ENCODE peak calls at places on chromosomes 6 and 20, in four cellular contexts. T is fibroblast of villous mesenchyme, G is K562, O is nephron progenitor cell. D is an unnamed sample.

GRCh38 chr20:8322654-8323053 is 190.6 kb downstream of the PLCB1 start:
- DNase-seq in T (no peak), G (no peak), O (no peak), D (no peak)

GRCh38 chr20:5171074-5171789 is 44.4 kb downstream of the CDS2 start:
- DNase-seq in T (no peak), G (no peak), O (no peak), D (no peak)

GRCh38 chr20:59783020-59784010 is 150.1 kb downstream of the SYCP2 start:
- DNase-seq in T (peak; percentile 9), G (peak; percentile 59), O (peak; percentile 76), D (peak; percentile 21)

GRCh38 chr6:109788687-109789086 is 97.6 kb downstream of the FIG4 start:
- DNase-seq in T (no peak), G (no peak), O (no peak), D (no peak)

GRCh38 chr6:168742146-168742782 is 301.3 kb downstream of the SMOC2 start:
- DNase-seq in T (no peak), G (no peak), O (no peak), D (no peak)

GRCh38 chr20:2386516-2387179 is 5.9 kb downstream of the TGM6 start:
- DNase-seq in T (peak; percentile 6), G (no peak), O (no peak), D (no peak)

GRCh38 chr6:151400473-151400872 is 9.1 kb upstream of the ZBTB2 start:
- DNase-seq in T (peak; percentile 30), G (no peak), O (no peak), D (no peak)

GRCh38 chr20:43404880-43405279 is 52.8 kb upstream of the SRSF6 start:
- DNase-seq in T (no peak), G (peak; percentile 46), O (no peak), D (peak; percentile 16)

GRCh38 chr6:139029470-139030210 is 1.1 kb downstream of the ABRACL start:
- DNase-seq in T (peak; percentile 73), G (peak; percentile 29), O (peak; percentile 60), D (no peak)

GRCh38 chr6:141167945-141168344 is 964.8 kb upstream of the GJE1 start:
- DNase-seq in T (no peak), G (no peak), O (no peak), D (no peak)

GRCh38 chr20:53805895-53806384 is 212.3 kb upstream of the ZNF217 start:
- DNase-seq in T (no peak), G (no peak), O (no peak), D (no peak)

GRCh38 chr20:461254-462198 is 807 bp downstream of the TBC1D20 start:
- DNase-seq in T (peak; percentile 70), G (peak; percentile 49), O (peak; percentile 65), D (peak; percentile 72)

GRCh38 chr6:24504642-24505586 is 10.1 kb downstream of the ALDH5A1 start:
- DNase-seq in T (peak; percentile 13), G (no peak), O (no peak), D (no peak)

GRCh38 chr20:46057856-46058655 is 29.0 kb downstream of the SLC12A5 start:
- DNase-seq in T (peak; percentile 33), G (no peak), O (peak; percentile 44), D (no peak)

GRCh38 chr6:169145476-169145875 is 108.2 kb downstream of the THBS2 start:
- DNase-seq in T (peak; percentile 87), G (no peak), O (no peak), D (no peak)

GRCh38 chr20:23305098-23305497 is 45.5 kb upstream of the NXT1 start:
- DNase-seq in T (no peak), G (no peak), O (no peak), D (no peak)

GRCh38 chr20:24657211-24657610 is 187.8 kb downstream of the SYNDIG1 start:
- DNase-seq in T (no peak), G (peak; percentile 3), O (peak; percentile 25), D (no peak)

GRCh38 chr6:16273266-16273665 is 34.9 kb downstream of the GMPR start:
- DNase-seq in T (peak; percentile 44), G (no peak), O (no peak), D (no peak)

GRCh38 chr20:2820084-2820895 is 4.1 kb downstream of the TMEM239 start:
- DNase-seq in T (peak; percentile 83), G (peak; percentile 50), O (peak; percentile 53), D (no peak)

GRCh38 chr6:157172830-157173536 is 150.3 kb downstream of the TMEM242 start:
- DNase-seq in T (no peak), G (no peak), O (no peak), D (no peak)

GRCh38 chr6:167930300-167930699 is 67.2 kb upstream of the KIF25 start:
- DNase-seq in T (peak; percentile 5), G (no peak), O (no peak), D (no peak)

GRCh38 chr6:134405386-134406087 is 87.6 kb upstream of the SGK1 start:
- DNase-seq in T (no peak), G (no peak), O (no peak), D (no peak)

GRCh38 chr6:1145756-1146218 is 166.1 kb upstream of the FOXQ1 start:
- DNase-seq in T (no peak), G (no peak), O (no peak), D (no peak)

GRCh38 chr20:4720121-4720976 is 1.4 kb upstream of the PRND start:
- DNase-seq in T (peak; percentile 87), G (peak; percentile 63), O (peak; percentile 68), D (peak; percentile 85)

GRCh38 chr6:47300417-47300816 is 9.3 kb downstream of the TNFRSF21 start:
- DNase-seq in T (no peak), G (no peak), O (no peak), D (no peak)

GRCh38 chr20:5654557-5654956 is 95.6 kb upstream of the SHLD1 start:
- DNase-seq in T (peak; percentile 87), G (peak; percentile 48), O (no peak), D (peak; percentile 37)

GRCh38 chr20:24866008-24866407 is 83.1 kb upstream of the CST7 start:
- DNase-seq in T (no peak), G (no peak), O (no peak), D (no peak)

GRCh38 chr6:120805267-120805666 is 529.0 kb downstream of the TBC1D32 start:
- DNase-seq in T (no peak), G (no peak), O (no peak), D (no peak)

GRCh38 chr20:62056975-62057374 is 8.7 kb downstream of the TAF4 start:
- DNase-seq in T (no peak), G (no peak), O (no peak), D (no peak)

GRCh38 chr6:157134402-157135074 is 188.8 kb downstream of the TMEM242 start:
- DNase-seq in T (no peak), G (peak; percentile 30), O (no peak), D (no peak)

GRCh38 chr6:27619436-27619835 is 146.5 kb upstream of the ZNF184 start:
- DNase-seq in T (no peak), G (no peak), O (no peak), D (no peak)

GRCh38 chr6:27617046-27617687 is 144.3 kb upstream of the ZNF184 start:
- DNase-seq in T (peak; percentile 33), G (peak; percentile 46), O (peak; percentile 19), D (no peak)

GRCh38 chr6:27623103-27623502 is 150.2 kb upstream of the ZNF184 start:
- DNase-seq in T (no peak), G (no peak), O (no peak), D (no peak)

GRCh38 chr6:27616313-27617045 is 143.6 kb upstream of the ZNF184 start:
- DNase-seq in T (no peak), G (peak; percentile 79), O (no peak), D (no peak)

GRCh38 chr6:27617700-27618689 is 145.1 kb upstream of the ZNF184 start:
- DNase-seq in T (peak; percentile 41), G (peak; percentile 81), O (peak; percentile 36), D (no peak)
- TF ChIP-seq CTCF in T (no peak), G (peak; percentile 15), O (no peak), D (no peak)

DNA sequence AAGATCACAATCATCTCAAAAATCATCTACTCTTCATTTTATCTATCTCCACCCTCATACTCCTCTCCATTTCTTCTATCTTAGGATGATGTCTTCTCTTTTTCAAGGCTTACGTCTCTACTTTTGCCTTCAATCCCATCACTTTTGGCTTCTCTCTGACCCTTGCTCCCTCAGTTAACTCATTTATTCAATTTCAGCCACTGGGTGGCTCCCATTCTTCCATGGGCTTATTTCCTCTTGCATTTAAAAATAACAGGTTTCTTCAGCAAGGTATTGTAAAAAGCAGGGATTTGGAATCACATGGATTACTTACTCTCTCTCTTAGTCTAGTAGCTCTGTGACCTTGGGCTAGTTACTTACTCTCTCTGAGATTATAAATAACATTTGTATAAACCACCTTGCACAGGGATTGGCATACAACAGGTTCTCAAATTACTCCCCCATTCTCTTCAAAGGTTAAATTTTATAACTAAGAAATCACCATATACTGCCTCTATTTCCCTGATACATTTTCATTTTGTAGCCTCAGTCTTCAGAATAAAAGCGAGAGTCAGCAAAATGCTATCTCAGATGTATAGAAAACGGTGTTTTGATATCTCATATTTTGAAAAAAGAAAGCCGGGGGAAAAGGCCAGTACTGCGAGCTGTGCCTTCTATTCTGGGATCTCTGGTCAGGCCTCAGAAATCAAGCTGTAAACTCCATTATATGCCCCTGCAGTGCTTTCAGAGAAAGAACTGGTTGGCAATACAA is 5.5 kb downstream of the ZSCAN12 start:
- DNase-seq in T (peak; percentile 7), G (peak; percentile 39), O (no peak), D (no peak)
- TF ChIP-seq CTCF in T (peak; percentile 37), G (peak; percentile 34), O (no peak), D (peak; percentile 26)

GRCh38 chr6:3085074-3085473 is 16.8 kb downstream of the RIPK1 start:
- DNase-seq in T (peak; percentile 38), G (no peak), O (no peak), D (no peak)

GRCh38 chr6:3086282-3086946 is 18.1 kb downstream of the RIPK1 start:
- DNase-seq in T (no peak), G (no peak), O (no peak), D (no peak)

GRCh38 chr6:3088853-3089445 is 20.7 kb downstream of the RIPK1 start:
- DNase-seq in T (peak; percentile 84), G (no peak), O (no peak), D (no peak)

GRCh38 chr6:3090013-3090412 is 21.7 kb downstream of the RIPK1 start:
- DNase-seq in T (no peak), G (no peak), O (no peak), D (no peak)

GRCh38 chr6:3088446-3088845 is 20.2 kb downstream of the RIPK1 start:
- DNase-seq in T (peak; percentile 59), G (no peak), O (no peak), D (no peak)
- TF ChIP-seq CTCF in T (no peak), G (no peak), O (no peak), D (no peak)

DNA sequence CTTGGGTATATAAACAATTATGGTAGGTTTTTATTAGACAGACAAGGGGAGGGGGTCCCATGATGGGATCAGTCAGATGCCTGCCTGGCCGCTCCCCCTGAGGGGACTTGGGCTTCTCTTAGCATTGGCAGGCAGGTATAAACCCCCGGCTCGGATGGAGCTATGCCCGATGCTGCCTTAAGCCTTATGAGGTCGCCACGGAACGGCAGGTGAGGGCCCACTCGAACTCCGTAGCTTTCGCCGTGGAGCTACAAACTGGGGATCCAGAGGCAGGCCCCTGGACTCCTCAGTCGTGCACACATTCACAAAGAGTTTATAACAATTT is 148.8 kb downstream of the TRIM27 start:
- DNase-seq in T (no peak), G (no peak), O (no peak), D (no peak)
- TF ChIP-seq CTCF in T (no peak), G (no peak), O (no peak), D (no peak)

GRCh38 chr6:131231886-131232285 is 96.6 kb downstream of the AKAP7 start:
- DNase-seq in T (no peak), G (no peak), O (no peak), D (no peak)
- TF ChIP-seq CTCF in T (no peak), G (no peak), O (no peak), D (no peak)

D was measured in GM06990.